ENCODE peak calls at places on chromosome 13, in six cellular contexts. T, X, L, B, H and D are unnamed samples.

GRCh38 chr13:73519720-73520119 is 460.9 kb downstream of the KLF5 start:
- DNase-seq in X (no peak), T (no peak), B (no peak), H (no peak), L (no peak), D (no peak)

GRCh38 chr13:77114271-77114670 is 87.3 kb upstream of the FBXL3 start:
- DNase-seq in X (no peak), H (no peak), L (no peak), T (no peak), B (no peak), D (no peak)

GRCh38 chr13:98986226-98986846 is 8.5 kb upstream of the DOCK9 start:
- DNase-seq in T (no peak), X (no peak), H (no peak), B (no peak), L (no peak), D (no peak)

GRCh38 chr13:27953671-27954405 is 15.3 kb downstream of the CDX2 start:
- DNase-seq in H (peak; percentile 95), B (peak; percentile 82), X (peak; percentile 39), L (peak; percentile 54), T (no peak), D (peak; percentile 68)

GRCh38 chr13:33119022-33119735 is 103.0 kb downstream of the KL start:
- DNase-seq in B (no peak), L (no peak), H (no peak), X (no peak), T (no peak), D (no peak)

GRCh38 chr13:33696530-33696929 is 121.4 kb upstream of the RFC3 start:
- DNase-seq in X (no peak), L (no peak), B (no peak), T (no peak), H (no peak), D (no peak)

GRCh38 chr13:26019241-26019640 is 32.6 kb downstream of the SHISA2 start:
- DNase-seq in L (no peak), X (no peak), T (no peak), B (no peak), H (no peak), D (no peak)

GRCh38 chr13:96935971-96936370 is 58.3 kb downstream of the OXGR1 start:
- DNase-seq in X (no peak), H (no peak), L (no peak), T (no peak), B (no peak), D (no peak)

GRCh38 chr13:100528353-100528752 is 60.2 kb downstream of the GGACT start:
- DNase-seq in L (no peak), B (no peak), T (peak; percentile 34), H (no peak), X (no peak), D (no peak)

GRCh38 chr13:94419304-94419943 is 60.1 kb downstream of the DCT start:
- DNase-seq in H (no peak), X (no peak), L (no peak), T (no peak), B (peak; percentile 36), D (no peak)

GRCh38 chr13:95679722-95680121 is 2.8 kb downstream of the DNAJC3 start:
- DNase-seq in L (no peak), T (no peak), B (no peak), H (no peak), X (no peak), D (no peak)

GRCh38 chr13:50334092-50334778 is 319.0 kb downstream of the KCNRG start:
- DNase-seq in X (no peak), B (no peak), L (no peak), H (no peak), T (no peak), D (no peak)

GRCh38 chr13:25654332-25654731 is 282.6 kb downstream of the ATP8A2 start:
- DNase-seq in X (no peak), T (no peak), L (no peak), H (no peak), B (no peak), D (no peak)

GRCh38 chr13:44436589-44437337 is 63.1 kb downstream of the SERP2 start:
- DNase-seq in X (peak; percentile 98), L (peak; percentile 23), H (peak; percentile 97), B (peak; percentile 37), T (peak; percentile 96), D (peak; percentile 47)

GRCh38 chr13:55001881-55002280 is 1973.3 kb downstream of the OLFM4 start:
- DNase-seq in X (no peak), B (no peak), T (no peak), H (no peak), L (no peak), D (no peak)

GRCh38 chr13:42477588-42478190 is 96.3 kb upstream of the TNFSF11 start:
- DNase-seq in X (no peak), L (no peak), B (no peak), T (no peak), H (no peak), D (no peak)

GRCh38 chr13:97114696-97115095 is 107.4 kb upstream of the MBNL2 start:
- DNase-seq in T (no peak), X (no peak), H (peak; percentile 58), L (no peak), B (no peak), D (no peak)

GRCh38 chr13:66574606-66575005 is 655.5 kb downstream of the PCDH9 start:
- DNase-seq in H (no peak), T (no peak), B (no peak), L (no peak), X (no peak), D (no peak)

GRCh38 chr13:83221813-83222241 is 660.4 kb downstream of the SLITRK1 start:
- DNase-seq in B (no peak), H (no peak), T (no peak), X (no peak), L (no peak), D (no peak)

GRCh38 chr13:98349731-98350305 is 172.7 kb upstream of the RNF113B start:
- DNase-seq in X (no peak), H (peak; percentile 74), T (no peak), L (no peak), B (no peak), D (no peak)

GRCh38 chr13:23599083-23599925 is 29.1 kb downstream of the TNFRSF19 start:
- DNase-seq in X (no peak), T (no peak), B (no peak), L (no peak), H (peak; percentile 38), D (no peak)

GRCh38 chr13:93116809-93117208 is 109.8 kb upstream of the GPC6 start:
- DNase-seq in X (no peak), T (no peak), H (no peak), L (no peak), B (no peak), D (no peak)

GRCh38 chr13:113915012-113915763 is 51.3 kb upstream of the GAS6 start:
- DNase-seq in B (no peak), L (no peak), X (no peak), T (no peak), H (no peak), D (peak; percentile 21)

GRCh38 chr13:75618308-75618707 is 17.8 kb upstream of the LMO7 start:
- DNase-seq in H (no peak), L (no peak), B (no peak), T (no peak), X (no peak), D (no peak)

GRCh38 chr13:51738226-51738905 is 65.6 kb downstream of the DHRS12 start:
- DNase-seq in L (no peak), X (no peak), B (no peak), T (no peak), H (no peak), D (no peak)

GRCh38 chr13:50323440-50324070 is 308.3 kb downstream of the KCNRG start:
- DNase-seq in T (no peak), X (no peak), L (no peak), H (no peak), B (no peak), D (no peak)

GRCh38 chr13:43223206-43223605 is 199.8 kb downstream of the DNAJC15 start:
- DNase-seq in L (no peak), X (no peak), B (no peak), T (no peak), H (no peak), D (no peak)

GRCh38 chr13:88701551-88701950 is 1030.4 kb downstream of the SLITRK5 start:
- DNase-seq in B (no peak), T (no peak), L (no peak), H (no peak), X (no peak), D (no peak)

GRCh38 chr13:94784066-94784465 is 71.7 kb upstream of the SOX21 start:
- DNase-seq in T (no peak), H (no peak), L (no peak), B (no peak), X (no peak), D (no peak)

GRCh38 chr13:24605923-24606372 is 74.3 kb upstream of the ATP12A start:
- DNase-seq in X (no peak), L (no peak), T (no peak), H (peak; percentile 36), B (no peak), D (no peak)

GRCh38 chr13:108302279-108302678 is 32.8 kb downstream of the TNFSF13B start:
- DNase-seq in T (no peak), L (no peak), B (no peak), X (no peak), H (no peak), D (no peak)

GRCh38 chr13:47038196-47038595 is 141.3 kb upstream of the HTR2A start:
- DNase-seq in H (peak; percentile 13), T (no peak), X (no peak), L (no peak), B (no peak), D (no peak)

GRCh38 chr13:34308725-34309124 is 490.8 kb downstream of the RFC3 start:
- DNase-seq in T (no peak), L (no peak), B (no peak), H (no peak), X (no peak), D (no peak)